ENCODE peak calls at places on chromosomes 11 and 22, in ten cellular contexts. N, J, S, E, P, Y, V, M, D and K are unnamed samples.

GRCh38 chr22:36455571-36456458 is 25.6 kb downstream of the TXN2 start:
- DNase-seq in N (no peak), J (no peak), S (no peak), E (no peak), P (no peak), Y (no peak), V (no peak), M (no peak), D (peak; percentile 57), K (no peak)

GRCh38 chr11:1054143-1055108 is 17.9 kb upstream of the MUC6 start:
- DNase-seq in N (no peak), J (no peak), S (no peak), E (no peak), P (peak; percentile 14), Y (no peak), V (peak; percentile 29), M (peak; percentile 59), D (peak; percentile 39), K (no peak)

GRCh38 chr11:45457649-45458048 is 171.5 kb upstream of the SYT13 start:
- DNase-seq in N (no peak), J (peak; percentile 77), S (peak; percentile 75), E (no peak), P (no peak), Y (peak; percentile 78), V (peak; percentile 99), M (no peak), D (no peak), K (no peak)

GRCh38 chr11:32890843-32891656 is 1.6 kb upstream of the QSER1 start:
- DNase-seq in N (no peak), J (no peak), S (no peak), E (no peak), P (no peak), Y (no peak), V (no peak), M (no peak), D (no peak), K (no peak)

GRCh38 chr11:125166903-125167291 is 2.3 kb downstream of the PKNOX2 start:
- DNase-seq in N (no peak), J (no peak), S (no peak), E (no peak), P (no peak), Y (no peak), V (no peak), M (peak; percentile 59), D (no peak), K (no peak)

GRCh38 chr11:101863361-101863760 is 51.4 kb upstream of the CEP126 start:
- DNase-seq in N (no peak), J (no peak), S (no peak), E (no peak), P (no peak), Y (peak; percentile 28), V (peak; percentile 56), M (no peak), D (no peak), K (no peak)

GRCh38 chr11:65295571-65296338 is 18.9 kb upstream of the CDC42EP2 start:
- DNase-seq in N (no peak), J (no peak), S (no peak), E (no peak), P (no peak), Y (no peak), V (no peak), M (no peak), D (peak; percentile 35), K (no peak)

GRCh38 chr11:36352919-36353318 is 56.8 kb downstream of the PRR5L start:
- DNase-seq in N (no peak), J (no peak), S (no peak), E (no peak), P (no peak), Y (no peak), V (no peak), M (no peak), D (no peak), K (no peak)

GRCh38 chr11:108551653-108552462 is 41.7 kb downstream of the EXPH5 start:
- DNase-seq in N (peak; percentile 80), J (no peak), S (no peak), E (no peak), P (peak; percentile 30), Y (peak; percentile 36), V (peak; percentile 47), M (no peak), D (no peak), K (no peak)

GRCh38 chr11:110196241-110196754 is 100.1 kb downstream of the RDX start:
- DNase-seq in N (no peak), J (peak; percentile 94), S (peak; percentile 76), E (no peak), P (peak; percentile 20), Y (peak; percentile 81), V (peak; percentile 79), M (no peak), D (no peak), K (no peak)

GRCh38 chr11:70707821-70708220 is 309.5 kb downstream of the CTTN start:
- DNase-seq in N (no peak), J (no peak), S (no peak), E (no peak), P (no peak), Y (no peak), V (no peak), M (no peak), D (no peak), K (no peak)

GRCh38 chr11:27471588-27472397 is 797 bp downstream of the LGR4 start:
- DNase-seq in N (peak; percentile 77), J (peak; percentile 44), S (no peak), E (peak; percentile 45), P (no peak), Y (no peak), V (peak; percentile 35), M (peak; percentile 71), D (peak; percentile 55), K (peak; percentile 34)

GRCh38 chr11:102292951-102293350 is 24.3 kb upstream of the BIRC3 start:
- DNase-seq in N (no peak), J (no peak), S (no peak), E (no peak), P (no peak), Y (no peak), V (no peak), M (no peak), D (no peak), K (no peak)

GRCh38 chr22:17201285-17201945 is 17.8 kb downstream of the ADA2 start:
- DNase-seq in N (peak; percentile 43), J (no peak), S (no peak), E (no peak), P (no peak), Y (no peak), V (peak; percentile 44), M (no peak), D (peak; percentile 3), K (no peak)

GRCh38 chr11:35897019-35897418 is 46.8 kb upstream of the LDLRAD3 start:
- DNase-seq in N (no peak), J (no peak), S (no peak), E (no peak), P (no peak), Y (no peak), V (peak; percentile 25), M (no peak), D (no peak), K (no peak)

GRCh38 chr22:23403152-23403719 is 176.9 kb downstream of the IGLL1 start:
- DNase-seq in N (peak; percentile 11), J (no peak), S (no peak), E (no peak), P (no peak), Y (no peak), V (no peak), M (peak; percentile 45), D (peak; percentile 19), K (no peak)
- H3K4me3 ChIP-seq in N (peak overlapping the region; percentile 34), J (no peak overlapping the region), S (no peak overlapping the region), E (no peak overlapping the region), P (no peak overlapping the region), Y (no peak overlapping the region), V (peak overlapping the region; percentile 18), M (no peak overlapping the region), D (no peak overlapping the region), K (no peak overlapping the region)

DNA sequence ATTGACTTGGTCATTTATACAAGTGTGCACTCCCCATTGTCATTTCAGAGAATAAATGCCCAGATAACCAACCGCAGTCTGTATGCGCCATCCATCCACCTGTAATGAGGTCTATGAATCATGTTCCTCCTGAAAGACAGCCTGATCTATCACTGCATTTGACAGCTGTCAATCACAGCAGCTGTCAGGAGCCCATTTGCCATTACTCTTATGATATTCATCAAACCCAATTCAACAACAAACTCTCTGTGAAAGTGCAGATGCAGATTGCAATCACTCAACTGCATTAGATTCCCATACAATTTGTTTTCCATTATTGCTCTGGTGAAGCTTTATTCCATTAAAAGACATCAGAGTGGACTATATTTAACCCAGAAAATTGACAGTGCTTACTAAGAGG is 586.9 kb upstream of the KIRREL3 start:
- DNase-seq in N (no peak), J (no peak), S (no peak), E (no peak), P (no peak), Y (no peak), V (no peak), M (no peak), D (no peak), K (no peak)
- H3K4me3 ChIP-seq in N (no peak overlapping the region), J (no peak overlapping the region), S (no peak overlapping the region), E (no peak overlapping the region), P (no peak overlapping the region), Y (no peak overlapping the region), V (no peak overlapping the region), M (no peak overlapping the region), D (no peak overlapping the region), K (no peak overlapping the region)

GRCh38 chr11:111745719-111746504 is 20.3 kb downstream of the PPP2R1B start:
- DNase-seq in N (no peak), J (no peak), S (no peak), E (no peak), P (no peak), Y (no peak), V (peak; percentile 70), M (no peak), D (no peak), K (no peak)
- H3K4me3 ChIP-seq in N (no peak overlapping the region), J (no peak overlapping the region), S (no peak overlapping the region), E (no peak overlapping the region), P (no peak overlapping the region), Y (no peak overlapping the region), V (no peak overlapping the region), M (no peak overlapping the region), D (no peak overlapping the region), K (no peak overlapping the region)

GRCh38 chr11:15119826-15120225 is 5.1 kb downstream of the INSC start:
- DNase-seq in N (no peak), J (peak; percentile 34), S (no peak), E (no peak), P (no peak), Y (no peak), V (no peak), M (no peak), D (no peak), K (no peak)
- H3K4me3 ChIP-seq in N (no peak overlapping the region), J (no peak overlapping the region), S (no peak overlapping the region), E (no peak overlapping the region), P (no peak overlapping the region), Y (no peak overlapping the region), V (no peak overlapping the region), M (no peak overlapping the region), D (no peak overlapping the region), K (no peak overlapping the region)

DNA sequence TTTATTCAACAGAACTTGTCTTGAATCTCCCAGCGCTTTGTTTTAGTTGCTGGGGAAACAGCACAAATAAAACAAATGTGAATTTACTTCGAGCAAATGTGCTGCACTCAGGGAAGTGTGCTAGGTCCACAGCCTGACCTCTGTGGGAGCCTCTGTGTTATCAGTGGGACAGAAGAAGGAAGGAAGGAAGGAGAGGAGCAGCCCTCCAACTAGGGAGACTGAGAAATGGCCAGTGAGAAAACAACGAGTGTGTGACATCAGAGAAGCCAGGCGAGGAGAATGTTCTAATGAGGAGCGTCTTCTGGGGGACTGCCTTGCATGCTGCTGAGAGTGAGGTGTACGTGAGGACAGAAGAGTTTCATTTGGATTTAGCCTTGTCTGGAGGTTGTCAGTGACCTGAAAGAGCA is 42.7 kb downstream of the PPP6R3 start:
- DNase-seq in N (no peak), J (no peak), S (no peak), E (no peak), P (no peak), Y (peak; percentile 40), V (peak; percentile 47), M (no peak), D (no peak), K (no peak)
- H3K4me3 ChIP-seq in N (no peak overlapping the region), J (no peak overlapping the region), S (no peak overlapping the region), E (no peak overlapping the region), P (no peak overlapping the region), Y (no peak overlapping the region), V (no peak overlapping the region), M (no peak overlapping the region), D (no peak overlapping the region), K (no peak overlapping the region)